ENCODE peak calls at places on chromosomes 12 and 14, in seven cellular contexts. A is naive thymus-derived CD4-positive, alpha-beta T cell; K is GM23248; Y is right atrium auricular region; R is cardiac muscle cell; C is spleen; H is OCI-LY7. T is an unnamed sample.

GRCh38 chr14:102805454-102805891 is 28.2 kb downstream of the TRAF3 start:
- DNase-seq in K (peak), A (peak), H (no peak), Y (no peak), R (peak), C (no peak), T (peak)

GRCh38 chr12:102958073-102958829 is 777 bp downstream of the ASCL1 start:
- DNase-seq in R (peak), A (no peak), Y (no peak), C (peak), H (no peak), K (peak), T (peak)

GRCh38 chr14:22955702-22956575 is 951 bp downstream of the HAUS4 start:
- DNase-seq in K (peak), A (no peak), Y (no peak), R (no peak), H (peak), C (no peak), T (no peak)

GRCh38 chr14:64637735-64638473 is 66.3 kb upstream of the PLEKHG3 start:
- DNase-seq in C (no peak), K (peak), H (no peak), A (no peak), Y (no peak), R (peak), T (no peak)

GRCh38 chr14:100842799-100843198 is 16.9 kb downstream of the MEG3 start:
- DNase-seq in Y (no peak), R (peak), K (peak), H (no peak), A (no peak), C (peak), T (peak)

GRCh38 chr14:89640141-89640540 is 223.1 kb upstream of the FOXN3 start:
- DNase-seq in Y (no peak), A (no peak), C (no peak), K (no peak), H (no peak), R (peak), T (no peak)

GRCh38 chr12:93848453-93849120 is 171.4 kb downstream of the CRADD start:
- DNase-seq in C (peak), K (no peak), Y (no peak), A (no peak), H (peak), R (no peak), T (no peak)

GRCh38 chr12:28780096-28780495 is 369.0 kb upstream of the FAR2 start:
- DNase-seq in R (peak), Y (no peak), K (peak), C (no peak), A (no peak), H (no peak), T (peak)

GRCh38 chr12:11581179-11581755 is 68.2 kb upstream of the ETV6 start:
- DNase-seq in C (no peak), K (peak), R (peak), Y (peak), H (peak), A (peak), T (peak)

GRCh38 chr14:83280719-83281118 is 1747.1 kb upstream of the SEL1L start:
- DNase-seq in K (no peak), Y (no peak), A (no peak), C (no peak), H (no peak), R (no peak), T (no peak)

GRCh38 chr14:20610002-20610765 is 19.0 kb upstream of the RNASE12 start:
- DNase-seq in K (peak), C (peak), R (peak), A (peak), H (peak), Y (peak), T (peak)

GRCh38 chr12:49881400-49882247 is 22.1 kb downstream of the FAIM2 start:
- DNase-seq in A (no peak), R (no peak), H (no peak), K (no peak), C (peak), Y (no peak), T (no peak)

GRCh38 chr12:28631831-28632230 is 441.6 kb downstream of the CCDC91 start:
- DNase-seq in A (no peak), H (no peak), Y (no peak), K (no peak), R (peak), C (no peak), T (peak)

GRCh38 chr14:75222208-75222701 is 45.8 kb upstream of the TMED10 start:
- DNase-seq in C (peak), K (peak), R (peak), H (peak), A (no peak), Y (peak), T (peak)

GRCh38 chr12:54624316-54625279 is 10.1 kb downstream of the LACRT start:
- DNase-seq in Y (no peak), A (no peak), C (no peak), H (no peak), R (peak), K (no peak), T (peak)

GRCh38 chr12:5273709-5274108 is 158.2 kb upstream of the NTF3 start:
- DNase-seq in K (no peak), C (no peak), A (no peak), R (no peak), H (no peak), Y (no peak), T (no peak)

GRCh38 chr12:106248177-106248848 is 493 bp upstream of the CKAP4 start:
- DNase-seq in K (peak), H (peak), A (no peak), R (peak), Y (peak), C (no peak), T (peak)

GRCh38 chr12:68871396-68871795 is 61.6 kb downstream of the CPM start:
- DNase-seq in H (no peak), K (no peak), Y (no peak), R (no peak), A (no peak), C (no peak), T (no peak)

GRCh38 chr12:82666830-82667229 is 19.9 kb upstream of the TMTC2 start:
- DNase-seq in Y (no peak), K (no peak), C (no peak), R (no peak), A (no peak), H (no peak), T (no peak)

GRCh38 chr12:72346331-72346944 is 74.3 kb downstream of the TRHDE start:
- DNase-seq in Y (no peak), A (no peak), R (peak), H (peak), K (peak), C (no peak), T (peak)

GRCh38 chr12:121278450-121279375 is 17.8 kb downstream of the CAMKK2 start:
- DNase-seq in H (no peak), C (peak), R (peak), K (peak), A (no peak), Y (no peak), T (no peak)

GRCh38 chr14:30006695-30007094 is 79.0 kb upstream of the PRKD1 start:
- DNase-seq in R (no peak), A (no peak), Y (no peak), H (no peak), C (no peak), K (no peak), T (no peak)

GRCh38 chr12:80721326-80721725 is 4.6 kb downstream of the MYF5 start:
- DNase-seq in Y (no peak), K (no peak), A (no peak), R (no peak), C (no peak), H (no peak), T (no peak)

GRCh38 chr14:27222671-27223070 is 624.8 kb upstream of the NOVA1 start:
- DNase-seq in K (no peak), R (no peak), Y (no peak), H (no peak), C (no peak), A (no peak), T (no peak)

GRCh38 chr14:100096656-100097055 is 31.4 kb downstream of the EVL start:
- DNase-seq in A (no peak), H (no peak), K (peak), C (no peak), R (peak), Y (no peak), T (peak)

GRCh38 chr14:95497561-95498011 is 18.9 kb downstream of the SYNE3 start:
- DNase-seq in C (peak), Y (no peak), R (no peak), K (no peak), A (no peak), H (peak), T (no peak)

GRCh38 chr14:95499354-95499750 is 17.1 kb downstream of the SYNE3 start:
- DNase-seq in R (no peak), H (no peak), K (no peak), C (no peak), Y (no peak), A (no peak), T (no peak)

GRCh38 chr14:95496690-95497241 is 19.7 kb downstream of the SYNE3 start:
- DNase-seq in Y (no peak), C (no peak), A (no peak), H (no peak), R (peak), K (no peak), T (no peak)

GRCh38 chr14:95500201-95500681 is 16.2 kb downstream of the SYNE3 start:
- DNase-seq in K (no peak), R (no peak), H (no peak), Y (no peak), A (no peak), C (peak), T (no peak)

DNA sequence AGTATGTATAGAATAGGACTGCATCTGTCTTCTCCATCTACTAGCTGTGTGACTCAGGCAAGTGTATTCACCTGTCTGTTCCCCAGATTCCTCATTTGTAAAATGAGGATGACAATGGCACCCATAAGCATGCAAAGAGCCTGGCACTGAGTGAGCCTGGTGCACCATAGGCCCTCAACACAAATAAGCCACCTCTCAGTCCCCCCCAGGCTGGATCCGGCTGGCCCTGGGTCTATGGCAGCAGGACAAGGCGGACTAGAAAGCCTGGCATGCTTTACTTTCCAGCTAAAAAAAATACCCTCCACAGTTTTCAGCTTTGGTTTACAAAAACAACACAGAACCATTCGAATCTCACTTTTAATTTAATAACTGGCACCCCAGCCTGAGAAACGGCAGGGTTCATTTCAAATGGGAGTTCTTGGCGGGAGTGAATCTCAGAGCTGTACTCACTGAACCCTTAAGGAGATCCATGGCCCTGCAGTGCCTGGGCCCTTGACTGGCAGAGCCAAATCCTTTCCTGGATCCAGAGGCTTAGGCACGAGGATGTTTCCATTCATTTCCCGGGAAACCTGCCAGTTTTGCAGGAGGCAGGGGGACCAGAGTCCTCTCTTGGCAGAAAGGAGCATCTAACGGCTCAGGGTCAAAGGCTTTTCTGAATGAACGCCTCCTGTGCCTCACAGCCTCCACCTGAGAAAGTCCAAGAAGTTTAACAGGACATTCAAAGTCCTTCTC is 17.7 kb downstream of the SYNE3 start:
- DNase-seq in A (no peak), C (peak), R (peak), Y (no peak), K (no peak), H (no peak), T (no peak)
- H3K27ac ChIP-seq in A (no peak), C (no peak), R (no peak), Y (peak), K (no peak), H (no peak), T (no peak)

GRCh38 chr12:62468935-62469334 is 2.3 kb downstream of the MON2 start:
- DNase-seq in C (no peak), A (no peak), K (no peak), R (no peak), H (no peak), Y (no peak), T (no peak)

GRCh38 chr12:62468394-62468793 is 1.8 kb downstream of the MON2 start:
- DNase-seq in C (no peak), H (no peak), R (no peak), Y (no peak), A (no peak), K (peak), T (no peak)

GRCh38 chr12:62469704-62470103 is 3.1 kb downstream of the MON2 start:
- DNase-seq in C (no peak), Y (no peak), H (no peak), R (no peak), K (no peak), A (no peak), T (no peak)

GRCh38 chr12:62471734-62472133 is 5.1 kb downstream of the MON2 start:
- DNase-seq in K (no peak), R (no peak), A (no peak), C (no peak), H (no peak), Y (no peak), T (no peak)

GRCh38 chr12:62472472-62472871 is 5.8 kb downstream of the MON2 start:
- DNase-seq in Y (no peak), H (no peak), K (peak), R (no peak), A (no peak), C (no peak), T (no peak)
- H3K27ac ChIP-seq in Y (no peak), H (no peak), K (no peak), R (no peak), A (no peak), C (no peak), T (no peak)

DNA sequence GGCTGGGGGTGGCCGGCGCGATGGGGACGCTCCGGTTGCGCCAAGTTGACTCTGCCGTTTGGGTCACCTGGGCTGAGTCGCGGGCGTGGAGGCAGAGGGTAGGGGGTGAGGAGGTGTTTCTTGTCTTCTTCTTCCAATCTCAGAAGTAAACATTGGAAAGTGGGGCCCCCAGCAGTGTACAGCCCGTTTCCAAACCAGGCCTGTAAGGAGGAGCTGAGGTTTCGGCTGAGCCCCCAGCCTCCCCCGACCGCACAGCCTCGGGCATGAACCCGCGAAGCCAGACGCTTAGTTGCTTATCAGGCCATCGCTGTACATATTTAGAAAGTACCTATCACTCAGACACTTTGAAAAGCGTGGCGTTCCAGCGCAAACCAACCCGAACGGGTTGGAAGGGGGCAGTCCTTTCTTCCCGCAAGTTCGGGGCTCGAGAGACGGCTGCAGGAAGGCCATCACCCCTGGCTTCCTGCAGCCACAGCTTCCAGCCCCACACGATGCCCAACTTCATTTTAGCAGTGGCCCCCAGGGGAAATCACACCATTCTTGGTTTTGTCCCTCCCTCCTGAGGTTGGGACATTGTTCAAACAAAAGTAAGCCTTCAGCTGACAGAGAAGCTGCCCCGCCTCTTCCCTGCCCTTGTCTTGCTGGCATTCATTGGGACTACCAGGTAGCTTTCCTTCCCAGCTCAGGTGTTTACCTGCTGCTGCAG is 164.1 kb downstream of the ZFP36L1 start:
- DNase-seq in Y (no peak), R (no peak), H (no peak), A (peak), K (no peak), C (no peak), T (no peak)
- H3K27ac ChIP-seq in Y (peak), R (peak), H (no peak), A (peak), K (no peak), C (peak), T (no peak)

GRCh38 chr12:132226604-132227003 is 82.3 kb downstream of the NOC4L start:
- DNase-seq in A (no peak), H (no peak), K (no peak), Y (no peak), R (no peak), C (no peak), T (no peak)

GRCh38 chr12:132229423-132229760 is 85.1 kb downstream of the NOC4L start:
- DNase-seq in R (no peak), H (no peak), C (peak), A (no peak), Y (no peak), K (no peak), T (no peak)

GRCh38 chr12:132228535-132229422 is 84.5 kb downstream of the NOC4L start:
- DNase-seq in R (no peak), C (peak), K (no peak), Y (no peak), H (no peak), A (no peak), T (no peak)

GRCh38 chr12:132227156-132227555 is 82.9 kb downstream of the NOC4L start:
- DNase-seq in C (no peak), Y (no peak), R (no peak), A (no peak), H (no peak), K (no peak), T (no peak)

GRCh38 chr12:132227782-132228417 is 83.6 kb downstream of the NOC4L start:
- DNase-seq in Y (no peak), H (no peak), R (no peak), C (no peak), K (no peak), A (no peak), T (no peak)
- H3K27ac ChIP-seq in Y (no peak), H (no peak), R (no peak), C (no peak), K (no peak), A (no peak), T (no peak)

DNA sequence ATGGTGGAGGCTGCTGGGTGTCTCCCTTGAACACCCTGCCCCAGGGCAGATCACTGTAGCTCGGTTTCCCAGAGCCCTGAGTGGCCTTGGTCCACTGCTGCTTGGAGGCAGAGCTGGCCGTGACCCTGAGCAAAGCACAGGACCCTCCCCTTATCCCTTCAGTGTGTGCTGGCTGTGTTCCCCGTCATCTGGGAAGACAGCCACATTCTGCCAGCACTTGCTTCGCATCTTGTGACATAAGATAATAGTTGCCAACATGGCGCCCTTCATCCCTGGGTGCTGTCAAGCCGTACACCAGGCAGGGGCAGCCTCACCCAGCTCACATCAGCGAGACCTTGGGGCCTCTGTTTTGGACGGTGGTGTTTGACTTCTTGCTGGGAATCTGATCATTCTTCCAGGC is 12.1 kb upstream of the ALDH2 start:
- DNase-seq in K (no peak), A (no peak), Y (no peak), R (no peak), H (no peak), C (no peak), T (no peak)
- H3K27ac ChIP-seq in K (no peak), A (no peak), Y (peak), R (no peak), H (no peak), C (no peak), T (no peak)

GRCh38 chr14:50039120-50039517 is 77.3 kb downstream of the VCPKMT start:
- DNase-seq in R (no peak), A (no peak), C (no peak), K (no peak), H (no peak), Y (no peak), T (no peak)

GRCh38 chr14:50041980-50042379 is 74.4 kb downstream of the VCPKMT start:
- DNase-seq in A (no peak), K (no peak), Y (no peak), C (no peak), R (no peak), H (no peak), T (no peak)

GRCh38 chr14:50040401-50040775 is 76.0 kb downstream of the VCPKMT start:
- DNase-seq in K (peak), A (peak), H (peak), Y (no peak), C (no peak), R (peak), T (peak)

GRCh38 chr14:50039734-50040400 is 76.5 kb downstream of the VCPKMT start:
- DNase-seq in R (peak), A (no peak), K (peak), H (no peak), Y (no peak), C (no peak), T (peak)

GRCh38 chr14:50040905-50041465 is 75.4 kb downstream of the VCPKMT start:
- DNase-seq in H (no peak), K (no peak), C (no peak), Y (no peak), A (no peak), R (no peak), T (no peak)
- H3K27ac ChIP-seq in H (no peak), K (no peak), C (peak), Y (no peak), A (peak), R (no peak), T (peak)